ENCODE peak calls at places on chromosomes 2 and 18, in ten cellular contexts. One of them, this sample, is unnamed.

GRCh38 chr18:54284967-54285785 is 15.9 kb downstream of the POLI start:
- DNase-seq in fibroblast of lung: peak; percentile 79
- DNase-seq in tibial artery: no peak
- DNase-seq in transverse colon: peak; percentile 31
- DNase-seq in sigmoid colon: no peak
- DNase-seq in PC-9: no peak
- DNase-seq in uterus: no peak
- DNase-seq in body of pancreas: peak; percentile 18
- DNase-seq in cardiac muscle cell: peak; percentile 63
- DNase-seq in upper lobe of right lung: no peak
- DNase-seq in this sample: no peak

GRCh38 chr18:57461652-57462269 is 26.6 kb downstream of the ONECUT2 start:
- DNase-seq in fibroblast of lung: no peak
- DNase-seq in tibial artery: no peak
- DNase-seq in transverse colon: no peak
- DNase-seq in sigmoid colon: no peak
- DNase-seq in PC-9: peak; percentile 29
- DNase-seq in uterus: no peak
- DNase-seq in body of pancreas: no peak
- DNase-seq in cardiac muscle cell: no peak
- DNase-seq in upper lobe of right lung: no peak
- DNase-seq in this sample: no peak

GRCh38 chr2:3423492-3424170 is 44.1 kb downstream of the TRAPPC12 start:
- DNase-seq in fibroblast of lung: peak; percentile 6
- DNase-seq in tibial artery: peak; percentile 58
- DNase-seq in transverse colon: peak; percentile 72
- DNase-seq in sigmoid colon: no peak
- DNase-seq in PC-9: no peak
- DNase-seq in uterus: peak; percentile 69
- DNase-seq in body of pancreas: peak; percentile 76
- DNase-seq in cardiac muscle cell: peak; percentile 61
- DNase-seq in upper lobe of right lung: peak; percentile 83
- DNase-seq in this sample: peak; percentile 60

GRCh38 chr18:38751897-38752296 is 1186.3 kb upstream of the CELF4 start:
- DNase-seq in fibroblast of lung: no peak
- DNase-seq in tibial artery: no peak
- DNase-seq in transverse colon: no peak
- DNase-seq in sigmoid colon: no peak
- DNase-seq in PC-9: no peak
- DNase-seq in uterus: no peak
- DNase-seq in body of pancreas: peak; percentile 5
- DNase-seq in cardiac muscle cell: no peak
- DNase-seq in upper lobe of right lung: no peak
- DNase-seq in this sample: no peak

GRCh38 chr2:1499033-1499795 is 86.0 kb downstream of the TPO start:
- DNase-seq in fibroblast of lung: no peak
- DNase-seq in tibial artery: no peak
- DNase-seq in transverse colon: no peak
- DNase-seq in sigmoid colon: peak; percentile 18
- DNase-seq in PC-9: no peak
- DNase-seq in uterus: no peak
- DNase-seq in body of pancreas: no peak
- DNase-seq in cardiac muscle cell: no peak
- DNase-seq in upper lobe of right lung: peak; percentile 44
- DNase-seq in this sample: no peak

GRCh38 chr2:584863-585823 is 92.1 kb downstream of the TMEM18 start:
- DNase-seq in fibroblast of lung: no peak
- DNase-seq in tibial artery: no peak
- DNase-seq in transverse colon: no peak
- DNase-seq in sigmoid colon: no peak
- DNase-seq in PC-9: peak; percentile 57
- DNase-seq in uterus: peak; percentile 7
- DNase-seq in body of pancreas: no peak
- DNase-seq in cardiac muscle cell: no peak
- DNase-seq in upper lobe of right lung: no peak
- DNase-seq in this sample: no peak

GRCh38 chr18:43863180-43863579 is 585.9 kb upstream of the SYT4 start:
- DNase-seq in fibroblast of lung: no peak
- DNase-seq in tibial artery: peak; percentile 28
- DNase-seq in transverse colon: no peak
- DNase-seq in sigmoid colon: no peak
- DNase-seq in PC-9: no peak
- DNase-seq in uterus: no peak
- DNase-seq in body of pancreas: no peak
- DNase-seq in cardiac muscle cell: peak; percentile 4
- DNase-seq in upper lobe of right lung: no peak
- DNase-seq in this sample: peak; percentile 16

GRCh38 chr2:3785220-3785889 is 82.0 kb downstream of the DCDC2C start:
- DNase-seq in fibroblast of lung: peak; percentile 1
- DNase-seq in tibial artery: no peak
- DNase-seq in transverse colon: no peak
- DNase-seq in sigmoid colon: no peak
- DNase-seq in PC-9: no peak
- DNase-seq in uterus: no peak
- DNase-seq in body of pancreas: no peak
- DNase-seq in cardiac muscle cell: no peak
- DNase-seq in upper lobe of right lung: no peak
- DNase-seq in this sample: no peak

GRCh38 chr2:42031783-42032620 is 15.8 kb upstream of the PKDCC start:
- DNase-seq in fibroblast of lung: no peak
- DNase-seq in tibial artery: no peak
- DNase-seq in transverse colon: no peak
- DNase-seq in sigmoid colon: no peak
- DNase-seq in PC-9: no peak
- DNase-seq in uterus: no peak
- DNase-seq in body of pancreas: no peak
- DNase-seq in cardiac muscle cell: no peak
- DNase-seq in upper lobe of right lung: peak; percentile 2
- DNase-seq in this sample: no peak

GRCh38 chr2:228681426-228681825 is 499.9 kb upstream of the SPHKAP start:
- DNase-seq in fibroblast of lung: peak; percentile 49
- DNase-seq in tibial artery: no peak
- DNase-seq in transverse colon: no peak
- DNase-seq in sigmoid colon: no peak
- DNase-seq in PC-9: no peak
- DNase-seq in uterus: no peak
- DNase-seq in body of pancreas: peak; percentile 11
- DNase-seq in cardiac muscle cell: peak; percentile 81
- DNase-seq in upper lobe of right lung: no peak
- DNase-seq in this sample: no peak

GRCh38 chr2:30752811-30753210 is 54.4 kb downstream of the CAPN13 start:
- DNase-seq in fibroblast of lung: no peak
- DNase-seq in tibial artery: no peak
- DNase-seq in transverse colon: no peak
- DNase-seq in sigmoid colon: peak; percentile 39
- DNase-seq in PC-9: no peak
- DNase-seq in uterus: no peak
- DNase-seq in body of pancreas: no peak
- DNase-seq in cardiac muscle cell: no peak
- DNase-seq in upper lobe of right lung: peak; percentile 8
- DNase-seq in this sample: no peak

GRCh38 chr2:7041421-7041820 is 124.2 kb downstream of the RNF144A start:
- DNase-seq in fibroblast of lung: no peak
- DNase-seq in tibial artery: no peak
- DNase-seq in transverse colon: no peak
- DNase-seq in sigmoid colon: no peak
- DNase-seq in PC-9: no peak
- DNase-seq in uterus: no peak
- DNase-seq in body of pancreas: no peak
- DNase-seq in cardiac muscle cell: no peak
- DNase-seq in upper lobe of right lung: no peak
- DNase-seq in this sample: no peak

GRCh38 chr2:180516204-180516603 is 464.2 kb upstream of the UBE2E3 start:
- DNase-seq in fibroblast of lung: no peak
- DNase-seq in tibial artery: no peak
- DNase-seq in transverse colon: no peak
- DNase-seq in sigmoid colon: no peak
- DNase-seq in PC-9: no peak
- DNase-seq in uterus: no peak
- DNase-seq in body of pancreas: no peak
- DNase-seq in cardiac muscle cell: no peak
- DNase-seq in upper lobe of right lung: no peak
- DNase-seq in this sample: no peak

GRCh38 chr2:198232281-198232680 is 427.9 kb downstream of the PLCL1 start:
- DNase-seq in fibroblast of lung: no peak
- DNase-seq in tibial artery: no peak
- DNase-seq in transverse colon: no peak
- DNase-seq in sigmoid colon: no peak
- DNase-seq in PC-9: no peak
- DNase-seq in uterus: no peak
- DNase-seq in body of pancreas: no peak
- DNase-seq in cardiac muscle cell: no peak
- DNase-seq in upper lobe of right lung: no peak
- DNase-seq in this sample: no peak

GRCh38 chr2:120277505-120278205 is 25.0 kb downstream of the RALB start:
- DNase-seq in fibroblast of lung: no peak
- DNase-seq in tibial artery: no peak
- DNase-seq in transverse colon: no peak
- DNase-seq in sigmoid colon: no peak
- DNase-seq in PC-9: no peak
- DNase-seq in uterus: no peak
- DNase-seq in body of pancreas: no peak
- DNase-seq in cardiac muscle cell: no peak
- DNase-seq in upper lobe of right lung: no peak
- DNase-seq in this sample: no peak
- H3K9me3 ChIP-seq in fibroblast of lung: no peaks in the 10 kb centered on the region
- H3K9me3 ChIP-seq in tibial artery: no peaks in the 10 kb centered on the region
- H3K9me3 ChIP-seq in transverse colon: no peaks in the 10 kb centered on the region
- H3K9me3 ChIP-seq in sigmoid colon: no peaks in the 10 kb centered on the region
- H3K9me3 ChIP-seq in PC-9: peaks cover 10% of the 10 kb centered on the region
- H3K9me3 ChIP-seq in uterus: no peaks in the 10 kb centered on the region
- H3K9me3 ChIP-seq in body of pancreas: no peaks in the 10 kb centered on the region
- H3K9me3 ChIP-seq in cardiac muscle cell: no peaks in the 10 kb centered on the region
- H3K9me3 ChIP-seq in upper lobe of right lung: no peaks in the 10 kb centered on the region
- H3K9me3 ChIP-seq in this sample: no peaks in the 10 kb centered on the region

DNA sequence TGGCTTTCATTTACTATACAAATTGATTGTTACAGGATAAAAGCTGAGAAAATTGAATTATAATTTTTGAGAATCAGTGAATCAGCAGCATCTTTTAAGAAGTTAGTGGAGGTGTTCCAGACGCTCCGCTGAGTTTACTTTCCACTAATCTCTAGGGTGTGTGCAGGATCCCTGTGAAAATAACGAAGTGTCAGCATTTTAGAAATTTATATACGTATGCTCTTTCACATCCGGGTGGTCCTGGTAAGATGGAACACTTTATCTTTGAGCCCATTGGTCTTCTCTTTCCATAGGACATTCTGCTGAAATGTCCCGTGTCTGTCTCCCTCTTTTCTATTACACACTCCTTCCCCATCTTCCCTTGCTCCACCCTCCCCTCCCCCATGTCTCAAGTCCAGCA is 268.6 kb upstream of the LRRTM1 start:
- DNase-seq in fibroblast of lung: no peak
- DNase-seq in tibial artery: no peak
- DNase-seq in transverse colon: no peak
- DNase-seq in sigmoid colon: no peak
- DNase-seq in PC-9: no peak
- DNase-seq in uterus: no peak
- DNase-seq in body of pancreas: no peak
- DNase-seq in cardiac muscle cell: no peak
- DNase-seq in upper lobe of right lung: no peak
- DNase-seq in this sample: no peak
- H3K9me3 ChIP-seq in fibroblast of lung: no peaks in the 10 kb centered on the region
- H3K9me3 ChIP-seq in tibial artery: no peaks in the 10 kb centered on the region
- H3K9me3 ChIP-seq in transverse colon: no peaks in the 10 kb centered on the region
- H3K9me3 ChIP-seq in sigmoid colon: no peaks in the 10 kb centered on the region
- H3K9me3 ChIP-seq in PC-9: no peaks in the 10 kb centered on the region
- H3K9me3 ChIP-seq in uterus: no peaks in the 10 kb centered on the region
- H3K9me3 ChIP-seq in body of pancreas: no peaks in the 10 kb centered on the region
- H3K9me3 ChIP-seq in cardiac muscle cell: no peaks in the 10 kb centered on the region
- H3K9me3 ChIP-seq in upper lobe of right lung: no peaks in the 10 kb centered on the region
- H3K9me3 ChIP-seq in this sample: no peaks in the 10 kb centered on the region

GRCh38 chr18:27619906-27620305 is 434.8 kb upstream of the CHST9 start:
- DNase-seq in fibroblast of lung: no peak
- DNase-seq in tibial artery: no peak
- DNase-seq in transverse colon: no peak
- DNase-seq in sigmoid colon: no peak
- DNase-seq in PC-9: no peak
- DNase-seq in uterus: no peak
- DNase-seq in body of pancreas: no peak
- DNase-seq in cardiac muscle cell: no peak
- DNase-seq in upper lobe of right lung: no peak
- DNase-seq in this sample: no peak

GRCh38 chr18:27621236-27621890 is 436.3 kb upstream of the CHST9 start:
- DNase-seq in fibroblast of lung: no peak
- DNase-seq in tibial artery: no peak
- DNase-seq in transverse colon: no peak
- DNase-seq in sigmoid colon: no peak
- DNase-seq in PC-9: no peak
- DNase-seq in uterus: no peak
- DNase-seq in body of pancreas: no peak
- DNase-seq in cardiac muscle cell: no peak
- DNase-seq in upper lobe of right lung: no peak
- DNase-seq in this sample: no peak

GRCh38 chr18:27615345-27615844 is 430.3 kb upstream of the CHST9 start:
- DNase-seq in fibroblast of lung: no peak
- DNase-seq in tibial artery: no peak
- DNase-seq in transverse colon: no peak
- DNase-seq in sigmoid colon: no peak
- DNase-seq in PC-9: no peak
- DNase-seq in uterus: no peak
- DNase-seq in body of pancreas: no peak
- DNase-seq in cardiac muscle cell: no peak
- DNase-seq in upper lobe of right lung: no peak
- DNase-seq in this sample: no peak

GRCh38 chr18:27619259-27619772 is 434.2 kb upstream of the CHST9 start:
- DNase-seq in fibroblast of lung: no peak
- DNase-seq in tibial artery: no peak
- DNase-seq in transverse colon: no peak
- DNase-seq in sigmoid colon: no peak
- DNase-seq in PC-9: no peak
- DNase-seq in uterus: no peak
- DNase-seq in body of pancreas: no peak
- DNase-seq in cardiac muscle cell: no peak
- DNase-seq in upper lobe of right lung: no peak
- DNase-seq in this sample: no peak

GRCh38 chr18:27616324-27616723 is 431.2 kb upstream of the CHST9 start:
- DNase-seq in fibroblast of lung: no peak
- DNase-seq in tibial artery: no peak
- DNase-seq in transverse colon: no peak
- DNase-seq in sigmoid colon: no peak
- DNase-seq in PC-9: no peak
- DNase-seq in uterus: no peak
- DNase-seq in body of pancreas: no peak
- DNase-seq in cardiac muscle cell: no peak
- DNase-seq in upper lobe of right lung: no peak
- DNase-seq in this sample: no peak
- H3K9me3 ChIP-seq in fibroblast of lung: no peaks in the 10 kb centered on the region
- H3K9me3 ChIP-seq in tibial artery: no peaks in the 10 kb centered on the region
- H3K9me3 ChIP-seq in transverse colon: no peaks in the 10 kb centered on the region
- H3K9me3 ChIP-seq in sigmoid colon: no peaks in the 10 kb centered on the region
- H3K9me3 ChIP-seq in PC-9: no peaks in the 10 kb centered on the region
- H3K9me3 ChIP-seq in uterus: no peaks in the 10 kb centered on the region
- H3K9me3 ChIP-seq in body of pancreas: no peaks in the 10 kb centered on the region
- H3K9me3 ChIP-seq in cardiac muscle cell: no peaks in the 10 kb centered on the region
- H3K9me3 ChIP-seq in upper lobe of right lung: no peaks in the 10 kb centered on the region
- H3K9me3 ChIP-seq in this sample: no peaks in the 10 kb centered on the region

DNA sequence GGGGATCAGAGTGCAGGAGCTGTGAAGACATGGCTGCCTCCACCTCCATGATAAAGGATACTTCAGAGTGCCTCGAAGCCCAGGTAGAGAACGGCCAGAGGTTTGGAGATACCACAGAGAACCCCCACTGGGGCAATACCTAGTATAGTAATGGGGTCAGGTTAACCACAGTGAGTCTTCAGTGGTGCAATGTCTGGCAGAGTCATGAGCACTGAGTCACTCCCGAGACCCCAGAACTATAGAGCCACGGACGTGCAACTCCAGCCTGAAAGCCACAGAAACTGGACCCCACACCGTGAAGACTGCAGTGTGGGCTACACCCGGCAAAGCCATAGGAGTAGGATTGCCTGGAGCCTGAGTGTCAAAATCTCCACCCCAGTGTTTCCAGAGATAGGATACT is 746.6 kb downstream of the CBLN2 start:
- DNase-seq in fibroblast of lung: peak; percentile 14
- DNase-seq in tibial artery: no peak
- DNase-seq in transverse colon: no peak
- DNase-seq in sigmoid colon: no peak
- DNase-seq in PC-9: no peak
- DNase-seq in uterus: no peak
- DNase-seq in body of pancreas: no peak
- DNase-seq in cardiac muscle cell: no peak
- DNase-seq in upper lobe of right lung: no peak
- DNase-seq in this sample: no peak
- H3K9me3 ChIP-seq in fibroblast of lung: no peaks in the 10 kb centered on the region
- H3K9me3 ChIP-seq in tibial artery: no peaks in the 10 kb centered on the region
- H3K9me3 ChIP-seq in transverse colon: no peaks in the 10 kb centered on the region
- H3K9me3 ChIP-seq in sigmoid colon: no peaks in the 10 kb centered on the region
- H3K9me3 ChIP-seq in PC-9: no peaks in the 10 kb centered on the region
- H3K9me3 ChIP-seq in uterus: no peaks in the 10 kb centered on the region
- H3K9me3 ChIP-seq in body of pancreas: no peaks in the 10 kb centered on the region
- H3K9me3 ChIP-seq in cardiac muscle cell: no peaks in the 10 kb centered on the region
- H3K9me3 ChIP-seq in upper lobe of right lung: no peaks in the 10 kb centered on the region
- H3K9me3 ChIP-seq in this sample: no peaks in the 10 kb centered on the region